ENCODE peak calls at places on chromosomes 3 and 15, in eight cellular contexts. L is IMR-90, G is testis, O is transverse colon, Q is suprapubic skin, B is tibial nerve, Z is body of pancreas, U is adrenal gland. R is an unnamed sample. For H3K4me1, the result is how much of the 10 kb centered on the place peaks cover.

GRCh38 chr3:156148946-156149348 is 28.6 kb downstream of the KCNAB1 start:
- DNase-seq in L (peak), G (peak), O (no peak), Q (no peak), B (peak), Z (no peak), U (peak), R (no peak)

GRCh38 chr15:65423150-65423976 is 616 bp upstream of the IGDCC4 start:
- DNase-seq in L (no peak), G (no peak), O (no peak), Q (peak), B (no peak), Z (no peak), U (peak), R (no peak)

GRCh38 chr3:38536686-38537085 is 40.5 kb downstream of the EXOG start:
- DNase-seq in L (no peak), G (no peak), O (no peak), Q (no peak), B (no peak), Z (no peak), U (no peak), R (no peak)

GRCh38 chr15:94232107-94232506 is 746 bp downstream of the MCTP2 start:
- DNase-seq in L (no peak), G (no peak), O (no peak), Q (no peak), B (no peak), Z (no peak), U (no peak), R (no peak)

GRCh38 chr3:197472151-197472550 is 83.6 kb downstream of the BDH1 start:
- DNase-seq in L (no peak), G (no peak), O (no peak), Q (no peak), B (no peak), Z (no peak), U (no peak), R (peak)

GRCh38 chr3:150545419-150546225 is 674 bp downstream of the SERP1 start:
- DNase-seq in L (no peak), G (peak), O (peak), Q (peak), B (peak), Z (peak), U (peak), R (no peak)

GRCh38 chr3:172061724-172062184 is 22.4 kb downstream of the FNDC3B start:
- DNase-seq in L (peak), G (no peak), O (peak), Q (no peak), B (no peak), Z (peak), U (no peak), R (no peak)

GRCh38 chr15:44596511-44597010 is 59.6 kb downstream of the EIF3J start:
- DNase-seq in L (no peak), G (no peak), O (no peak), Q (no peak), B (no peak), Z (no peak), U (no peak), R (no peak)

GRCh38 chr3:142904639-142905441 is 16.0 kb upstream of the PCOLCE2 start:
- DNase-seq in L (no peak), G (no peak), O (peak), Q (no peak), B (no peak), Z (no peak), U (no peak), R (no peak)

GRCh38 chr15:84834969-84835368 is 17.8 kb downstream of the ALPK3 start:
- DNase-seq in L (no peak), G (no peak), O (no peak), Q (no peak), B (no peak), Z (no peak), U (no peak), R (peak)

GRCh38 chr3:123275691-123276090 is 73.9 kb downstream of the SEC22A start:
- DNase-seq in L (no peak), G (no peak), O (no peak), Q (no peak), B (no peak), Z (no peak), U (no peak), R (no peak)

GRCh38 chr15:41610048-41610447 is 50.2 kb upstream of the MGA start:
- DNase-seq in L (no peak), G (no peak), O (no peak), Q (no peak), B (no peak), Z (no peak), U (no peak), R (no peak)

GRCh38 chr15:65311760-65312159 is 7.3 kb downstream of the RNU5B-1 start:
- DNase-seq in L (no peak), G (no peak), O (no peak), Q (no peak), B (no peak), Z (no peak), U (no peak), R (peak)

GRCh38 chr3:108501538-108501937 is 8.9 kb downstream of the MYH15 start:
- DNase-seq in L (no peak), G (no peak), O (no peak), Q (no peak), B (no peak), Z (no peak), U (no peak), R (no peak)

GRCh38 chr3:197428117-197428761 is 127.5 kb downstream of the BDH1 start:
- DNase-seq in L (peak), G (no peak), O (peak), Q (no peak), B (peak), Z (no peak), U (no peak), R (no peak)

GRCh38 chr3:181932039-181932438 is 220.3 kb downstream of the SOX2 start:
- DNase-seq in L (no peak), G (no peak), O (no peak), Q (no peak), B (no peak), Z (no peak), U (no peak), R (no peak)

GRCh38 chr3:64449026-64449425 is 223.8 kb upstream of the PRICKLE2 start:
- DNase-seq in L (no peak), G (no peak), O (no peak), Q (no peak), B (no peak), Z (no peak), U (no peak), R (no peak)

GRCh38 chr3:182486459-182486858 is 306.8 kb upstream of the ATP11B start:
- DNase-seq in L (no peak), G (no peak), O (no peak), Q (no peak), B (no peak), Z (no peak), U (no peak), R (no peak)

GRCh38 chr15:85339976-85340665 is 40.3 kb upstream of the AKAP13 start:
- DNase-seq in L (peak), G (no peak), O (no peak), Q (no peak), B (no peak), Z (no peak), U (no peak), R (no peak)

GRCh38 chr3:150407818-150408231 is 273 bp upstream of the TSC22D2 start:
- DNase-seq in L (peak), G (peak), O (peak), Q (no peak), B (peak), Z (peak), U (peak), R (no peak)

GRCh38 chr15:64837502-64837901 is 4.2 kb upstream of the PLEKHO2 start:
- DNase-seq in L (no peak), G (no peak), O (no peak), Q (no peak), B (no peak), Z (no peak), U (no peak), R (no peak)

GRCh38 chr15:90592144-90592887 is 62.6 kb downstream of the CRTC3 start:
- DNase-seq in L (peak), G (no peak), O (no peak), Q (no peak), B (no peak), Z (no peak), U (no peak), R (no peak)

GRCh38 chr3:56368860-56369259 is 99.4 kb downstream of the ERC2 start:
- DNase-seq in L (no peak), G (no peak), O (no peak), Q (no peak), B (no peak), Z (no peak), U (no peak), R (no peak)

GRCh38 chr15:90710436-90710835 is 6.7 kb upstream of the BLM start:
- DNase-seq in L (no peak), G (no peak), O (no peak), Q (no peak), B (no peak), Z (no peak), U (no peak), R (no peak)

GRCh38 chr3:30632521-30632920 is 26.1 kb downstream of the TGFBR2 start:
- DNase-seq in L (no peak), G (no peak), O (no peak), Q (no peak), B (no peak), Z (no peak), U (no peak), R (no peak)

GRCh38 chr15:35686347-35686746 is 140.4 kb upstream of the DPH6 start:
- DNase-seq in L (no peak), G (no peak), O (no peak), Q (no peak), B (no peak), Z (no peak), U (no peak), R (no peak)

GRCh38 chr15:44319385-44319784 is 30.9 kb downstream of the GOLM2 start:
- DNase-seq in L (no peak), G (no peak), O (no peak), Q (no peak), B (no peak), Z (no peak), U (no peak), R (no peak)

DNA sequence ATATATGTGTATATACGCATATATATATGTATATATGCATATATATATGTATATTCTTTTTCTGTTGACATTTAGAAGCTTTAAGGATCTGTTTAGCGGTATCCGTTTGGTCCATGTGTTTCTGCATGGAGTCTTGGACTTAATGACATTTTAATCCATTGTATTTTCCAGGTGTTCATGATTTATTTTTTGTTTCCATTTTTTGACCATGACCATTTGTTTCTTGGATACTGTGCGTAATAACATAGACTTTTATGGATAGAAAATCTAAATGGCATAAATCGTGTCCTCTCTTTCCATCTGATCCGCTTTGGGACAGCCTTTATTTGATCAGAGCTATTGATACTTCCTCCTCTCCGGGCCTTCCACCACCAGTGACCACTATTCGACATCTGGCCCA is 19.5 kb downstream of the CRYBG3 start:
- DNase-seq in L (no peak), G (no peak), O (no peak), Q (no peak), B (no peak), Z (no peak), U (no peak), R (no peak)
- H3K4me1 ChIP-seq in L (under half), G (under half), O (under half), Q (under half), B (under half), Z (under half), U (under half), R (under half)

GRCh38 chr3:32236377-32236776 is 2.1 kb upstream of the CMTM8 start:
- DNase-seq in L (no peak), G (no peak), O (no peak), Q (no peak), B (no peak), Z (no peak), U (no peak), R (no peak)

GRCh38 chr3:32238027-32238815 is at the start of gene CMTM8:
- DNase-seq in L (no peak), G (peak), O (peak), Q (no peak), B (peak), Z (peak), U (peak), R (peak)

GRCh38 chr3:32238816-32239637 is 547 bp downstream of the CMTM8 start:
- DNase-seq in L (peak), G (peak), O (peak), Q (no peak), B (no peak), Z (peak), U (peak), R (peak)

GRCh38 chr3:32239638-32240550 is 1.4 kb downstream of the CMTM8 start:
- DNase-seq in L (no peak), G (no peak), O (peak), Q (no peak), B (no peak), Z (peak), U (no peak), R (no peak)

DNA sequence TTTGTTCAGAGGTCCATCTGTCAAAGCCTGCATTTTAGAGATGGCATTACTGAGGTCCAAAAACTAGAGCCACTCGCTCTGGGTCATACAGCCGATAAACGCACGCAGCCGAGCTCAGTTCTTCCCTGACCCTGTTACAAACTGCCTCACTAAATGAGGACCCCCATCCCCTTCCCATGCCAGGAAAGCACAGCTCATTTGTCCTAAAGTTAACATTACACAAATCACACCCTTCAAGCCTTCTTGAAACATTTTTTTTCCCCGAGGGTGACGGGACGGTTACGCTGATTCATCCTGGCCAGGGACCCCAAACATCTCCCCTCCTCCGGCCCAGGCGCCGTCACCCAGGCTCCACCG is 832 bp upstream of the CMTM8 start:
- DNase-seq in L (no peak), G (no peak), O (no peak), Q (no peak), B (no peak), Z (no peak), U (no peak), R (no peak)
- H3K4me3 ChIP-seq in L (no peak), G (peak), O (peak), Q (peak), B (peak), Z (peak), U (no peak), R (peak)

DNA sequence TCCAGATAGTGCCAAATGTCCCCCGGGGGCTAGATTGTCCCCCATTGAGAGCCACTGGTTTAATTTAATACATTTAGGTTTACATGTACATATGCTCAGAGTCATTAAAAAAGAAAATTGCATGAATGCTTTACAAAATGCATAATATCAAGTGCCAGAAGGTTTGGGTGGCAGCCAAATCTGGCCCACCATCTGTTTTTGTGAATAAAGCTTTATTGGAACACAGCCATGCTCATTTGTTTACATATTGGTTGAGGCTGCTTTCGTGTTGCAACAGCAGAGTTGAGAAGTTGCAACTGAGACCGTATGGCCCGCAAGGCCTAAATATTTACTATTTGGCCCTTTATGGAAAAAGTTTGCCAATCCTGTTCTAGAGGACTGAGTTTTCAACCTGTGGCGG is 32.1 kb upstream of the RGMA start:
- DNase-seq in L (no peak), G (no peak), O (no peak), Q (no peak), B (no peak), Z (no peak), U (no peak), R (no peak)
- TF ChIP-seq POLR2A in L (no peak), G (no peak), O (no peak), Q (no peak), B (no peak), Z (no peak), U (no peak), R (no peak)

DNA sequence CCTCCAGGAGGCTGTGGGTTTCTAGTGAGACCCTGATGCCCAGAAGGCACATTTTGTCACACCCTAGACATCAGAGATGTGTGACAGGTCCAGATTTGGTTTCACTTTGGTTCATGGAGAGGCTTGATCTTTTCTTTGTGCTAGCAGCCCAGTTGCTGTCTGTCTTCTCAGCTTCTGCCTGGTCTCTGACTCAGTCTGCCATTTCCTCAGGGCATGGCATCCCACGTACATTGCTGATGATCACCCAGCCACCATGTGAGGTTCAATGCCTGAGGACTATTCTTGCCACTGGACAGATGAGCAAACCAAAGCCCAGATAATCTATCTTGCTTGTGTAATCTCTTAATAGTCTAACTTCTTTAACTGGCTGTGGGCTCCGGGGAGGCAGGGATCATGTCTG is 144.9 kb upstream of the MRPS22 start:
- DNase-seq in L (peak), G (no peak), O (no peak), Q (no peak), B (no peak), Z (no peak), U (no peak), R (no peak)
- H3K4me1 ChIP-seq in L (under half), G (under half), O (under half), Q (under half), B (under half), Z (under half), U (under half), R (under half)

DNA sequence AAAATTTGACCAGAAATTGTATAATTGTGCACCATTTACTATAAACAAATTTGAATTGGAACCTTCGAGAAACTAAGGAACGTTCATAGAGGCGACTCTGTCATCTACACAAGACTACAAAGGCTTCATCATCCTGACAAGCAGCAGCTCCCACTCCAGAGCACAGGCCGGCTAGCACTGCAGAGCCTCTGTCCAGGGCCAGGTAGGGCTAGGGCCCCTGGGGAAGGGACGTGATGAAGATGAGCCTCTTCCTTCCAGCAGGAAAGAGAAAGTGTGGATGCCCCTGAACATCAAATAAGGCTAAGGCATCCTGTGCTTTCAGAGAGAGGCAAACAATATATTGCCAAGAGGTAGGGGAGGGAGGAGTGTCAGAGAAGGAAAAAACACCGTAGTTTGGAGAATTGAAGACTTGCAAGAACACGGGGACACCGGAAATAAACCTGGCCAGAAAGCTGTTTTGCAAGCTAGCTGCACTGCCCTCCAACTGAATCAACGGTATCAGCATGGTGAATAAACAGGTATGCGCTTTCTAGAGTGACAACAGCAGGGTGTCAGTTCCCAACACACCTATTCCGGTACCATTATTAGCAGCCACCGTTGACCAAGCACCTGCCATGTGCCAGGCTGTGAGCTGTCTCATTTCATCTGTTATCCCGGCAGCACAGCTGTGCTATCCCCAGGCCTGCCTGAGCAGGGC is 12.4 kb downstream of the XXYLT1 start:
- DNase-seq in L (no peak), G (no peak), O (no peak), Q (no peak), B (no peak), Z (no peak), U (no peak), R (peak)
- H3K4me3 ChIP-seq in L (no peak), G (no peak), O (no peak), Q (peak), B (no peak), Z (no peak), U (no peak), R (no peak)

DNA sequence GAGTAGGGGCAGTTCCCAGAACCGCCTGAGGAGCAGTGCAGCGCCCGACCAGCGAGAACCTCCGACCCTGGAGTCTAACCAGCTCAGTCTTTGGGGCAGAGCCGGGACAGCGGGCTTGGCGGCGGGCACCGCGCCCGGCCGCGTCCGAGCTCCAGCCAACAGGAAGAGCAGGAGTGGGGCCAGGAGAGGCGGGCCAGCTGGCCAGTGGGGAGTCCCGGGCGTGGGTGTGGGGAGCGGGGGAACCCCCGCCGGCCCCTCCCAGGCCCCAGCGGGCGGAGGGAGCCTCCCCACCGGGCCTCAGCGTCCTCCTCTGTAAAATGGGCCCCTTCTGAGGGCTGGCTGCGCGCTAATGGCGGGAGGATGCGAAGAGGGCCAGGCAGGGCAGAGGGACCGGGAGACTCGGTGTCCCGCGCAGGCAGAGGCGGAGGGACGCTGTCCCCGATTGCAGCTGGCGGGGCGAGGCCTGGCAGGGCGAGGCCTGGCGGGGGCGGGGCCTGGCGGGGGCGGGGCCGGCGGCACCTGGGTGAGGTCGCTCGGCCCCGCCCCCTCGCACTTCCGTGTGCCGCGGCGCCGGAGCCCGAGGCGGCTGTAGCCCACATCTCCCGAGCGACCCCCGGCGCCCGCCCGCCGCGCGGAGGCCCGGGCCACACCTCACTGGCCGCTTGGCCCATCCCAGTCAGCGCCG is at the start of gene PRKCD:
- DNase-seq in L (peak), G (peak), O (peak), Q (peak), B (peak), Z (peak), U (peak), R (peak)
- TF ChIP-seq POLR2A in L (no peak), G (no peak), O (peak), Q (peak), B (peak), Z (peak), U (peak), R (no peak)

R was measured in spleen.